ENCODE peak calls at places on chromosome 21, in seven cellular contexts. L is aorta, K is choroid plexus epithelial cell, T is BE2C, Y is astrocyte of the cerebellum, Q is tibial artery, R is AG09309. S is an unnamed sample.
A peak's percentile ranks its signal among the peaks of the same experiment; 100 is the strongest.

GRCh38 chr21:37511848-37512247 is 145.3 kb downstream of the DYRK1A start:
- DNase-seq in L (no peak), K (no peak), T (no peak), Y (no peak), Q (no peak), R (no peak), S (no peak)

GRCh38 chr21:38950388-38951094 is 144.8 kb downstream of the ETS2 start:
- DNase-seq in L (no peak), K (peak; percentile 40), T (no peak), Y (no peak), Q (peak; percentile 30), R (peak; percentile 53), S (peak; percentile 47)

GRCh38 chr21:29033871-29034270 is 9.4 kb downstream of the USP16 start:
- DNase-seq in L (no peak), K (no peak), T (no peak), Y (no peak), Q (no peak), R (no peak), S (no peak)

GRCh38 chr21:30257773-30258172 is 25.0 kb downstream of the KRTAP24-1 start:
- DNase-seq in L (no peak), K (peak; percentile 81), T (no peak), Y (peak; percentile 9), Q (no peak), R (no peak), S (peak; percentile 12)

GRCh38 chr21:15850645-15851044 is 120.9 kb downstream of the USP25 start:
- DNase-seq in L (no peak), K (peak; percentile 63), T (no peak), Y (no peak), Q (no peak), R (no peak), S (no peak)

GRCh38 chr21:27424601-27425000 is 457.7 kb upstream of the ADAMTS5 start:
- DNase-seq in L (no peak), K (peak; percentile 54), T (no peak), Y (no peak), Q (no peak), R (no peak), S (no peak)

GRCh38 chr21:42089665-42090310 is 18.7 kb downstream of the UMODL1 start:
- DNase-seq in L (no peak), K (no peak), T (no peak), Y (no peak), Q (no peak), R (no peak), S (no peak)

GRCh38 chr21:17391811-17392340 is 121.0 kb upstream of the CXADR start:
- DNase-seq in L (no peak), K (no peak), T (no peak), Y (no peak), Q (no peak), R (no peak), S (no peak)

GRCh38 chr21:29114765-29115164 is 15.7 kb upstream of the MAP3K7CL start:
- DNase-seq in L (no peak), K (peak; percentile 100), T (no peak), Y (peak; percentile 86), Q (no peak), R (no peak), S (peak; percentile 75)

GRCh38 chr21:28856588-28857250 is 136.0 kb downstream of the LTN1 start:
- DNase-seq in L (no peak), K (peak; percentile 6), T (no peak), Y (no peak), Q (no peak), R (no peak), S (no peak)

GRCh38 chr21:29299906-29300546 is 1.3 kb downstream of the BACH1 start:
- DNase-seq in L (peak; percentile 73), K (peak; percentile 95), T (peak; percentile 9), Y (peak; percentile 94), Q (peak; percentile 70), R (peak; percentile 94), S (peak; percentile 89)

GRCh38 chr21:38979271-38980196 is 173.8 kb downstream of the ETS2 start:
- DNase-seq in L (no peak), K (peak; percentile 47), T (no peak), Y (no peak), Q (no peak), R (peak; percentile 62), S (no peak)

GRCh38 chr21:14572206-14572780 is 26.2 kb upstream of the SAMSN1 start:
- DNase-seq in L (no peak), K (no peak), T (no peak), Y (no peak), Q (no peak), R (no peak), S (no peak)

GRCh38 chr21:18772404-18772803 is 368.8 kb upstream of the TMPRSS15 start:
- DNase-seq in L (no peak), K (peak; percentile 1), T (no peak), Y (peak; percentile 67), Q (no peak), R (no peak), S (peak; percentile 6)

GRCh38 chr21:21101911-21102310 is 103.7 kb downstream of the NCAM2 start:
- DNase-seq in L (no peak), K (peak; percentile 91), T (peak; percentile 55), Y (peak; percentile 27), Q (no peak), R (no peak), S (peak; percentile 23)

GRCh38 chr21:41090981-41091380 is 77.0 kb upstream of the BACE2 start:
- DNase-seq in L (no peak), K (no peak), T (no peak), Y (no peak), Q (no peak), R (no peak), S (no peak)

GRCh38 chr21:34219334-34220020 is 144.3 kb upstream of the KCNE2 start:
- DNase-seq in L (no peak), K (no peak), T (no peak), Y (peak; percentile 20), Q (no peak), R (no peak), S (no peak)

GRCh38 chr21:14617836-14618235 is 71.7 kb upstream of the SAMSN1 start:
- DNase-seq in L (no peak), K (no peak), T (no peak), Y (no peak), Q (no peak), R (no peak), S (no peak)

GRCh38 chr21:45407629-45408247 is 2.8 kb downstream of the COL18A1 start:
- DNase-seq in L (peak; percentile 29), K (no peak), T (no peak), Y (no peak), Q (no peak), R (no peak), S (no peak)
- H3K4me3 ChIP-seq in L (no peak overlapping the region), K (no peak overlapping the region), T (no peak overlapping the region), Y (no peak overlapping the region), Q (peak overlapping the region; percentile 74), R (no peak overlapping the region), S (no peak overlapping the region)

GRCh38 chr21:45019887-45020537 is 54.4 kb upstream of the ADARB1 start:
- DNase-seq in L (peak; percentile 45), K (no peak), T (peak; percentile 4), Y (no peak), Q (peak; percentile 25), R (no peak), S (no peak)

GRCh38 chr21:45016491-45017375 is 57.6 kb upstream of the ADARB1 start:
- DNase-seq in L (peak; percentile 41), K (no peak), T (no peak), Y (no peak), Q (peak; percentile 19), R (no peak), S (no peak)

GRCh38 chr21:45017376-45017960 is 56.9 kb upstream of the ADARB1 start:
- DNase-seq in L (peak; percentile 29), K (no peak), T (no peak), Y (no peak), Q (peak; percentile 19), R (no peak), S (no peak)

GRCh38 chr21:45019076-45019886 is 55.1 kb upstream of the ADARB1 start:
- DNase-seq in L (peak; percentile 77), K (no peak), T (peak; percentile 9), Y (no peak), Q (peak; percentile 72), R (no peak), S (no peak)

GRCh38 chr21:45018131-45019075 is 56.0 kb upstream of the ADARB1 start:
- DNase-seq in L (peak; percentile 60), K (no peak), T (peak; percentile 15), Y (no peak), Q (peak; percentile 33), R (no peak), S (no peak)
- H3K4me3 ChIP-seq in L (peak overlapping the region; percentile 14), K (peak overlapping the region; percentile 46), T (no peak overlapping the region), Y (peak overlapping the region; percentile 22), Q (peak overlapping the region; percentile 61), R (peak overlapping the region; percentile 25), S (peak overlapping the region; percentile 42)

DNA sequence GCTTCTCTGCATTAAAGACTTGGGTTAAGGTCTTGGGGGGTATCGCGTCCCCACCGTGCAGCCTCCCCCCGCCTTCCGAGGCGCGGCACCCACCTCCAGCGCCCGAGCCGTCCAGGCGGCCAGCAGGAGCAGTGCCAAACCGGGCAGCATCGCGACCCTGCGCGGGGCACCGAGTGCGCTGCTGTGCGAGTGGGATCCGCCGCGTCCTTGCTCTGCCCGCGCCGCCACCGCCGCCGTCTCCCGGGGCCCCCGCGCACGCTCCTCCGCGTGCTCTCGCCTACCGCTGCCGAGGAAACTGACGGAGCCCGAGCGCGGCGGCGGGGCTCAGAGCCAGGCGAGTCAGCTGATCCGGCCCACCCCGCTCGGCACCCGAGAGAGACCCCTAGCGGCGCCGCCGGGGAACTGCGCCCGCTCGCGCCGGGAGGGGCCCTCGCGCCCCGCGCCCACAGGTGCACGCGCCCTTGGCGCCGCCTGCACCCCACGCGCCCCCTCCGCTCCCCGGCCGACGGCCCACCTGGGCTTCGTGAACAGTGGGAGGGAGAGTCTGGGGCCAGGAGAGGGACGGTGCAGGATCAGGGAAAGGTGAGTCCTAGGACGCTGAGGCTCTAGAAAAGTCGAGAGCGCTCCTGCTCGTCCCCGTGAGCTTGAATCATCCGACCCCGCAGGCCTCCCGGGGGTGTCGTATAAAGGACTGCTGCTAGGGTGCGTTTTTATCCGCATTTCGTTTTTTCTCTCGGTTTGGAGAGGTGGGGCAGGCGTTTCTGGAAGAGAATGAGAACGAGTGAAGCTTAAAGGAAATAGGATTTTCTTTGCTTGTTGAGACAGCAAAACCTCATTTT is at the start of gene APP:
- DNase-seq in L (peak; percentile 91), K (peak; percentile 81), T (peak; percentile 88), Y (peak; percentile 37), Q (peak; percentile 78), R (no peak), S (no peak)
- H3K4me3 ChIP-seq in L (peak within 1 kb of the TSS; percentile 95), K (peak within 1 kb of the TSS; percentile 90), T (peak within 1 kb of the TSS; percentile 94), Y (peak within 1 kb of the TSS; percentile 92), Q (peak within 1 kb of the TSS; percentile 81), R (peak within 1 kb of the TSS; percentile 66), S (peak within 1 kb of the TSS; percentile 91)

GRCh38 chr21:35646606-35647005 is 413.7 kb downstream of the SETD4 start:
- DNase-seq in L (no peak), K (no peak), T (no peak), Y (no peak), Q (no peak), R (no peak), S (peak; percentile 47)

GRCh38 chr21:35643176-35643575 is 417.1 kb downstream of the SETD4 start:
- DNase-seq in L (no peak), K (peak; percentile 28), T (no peak), Y (no peak), Q (no peak), R (no peak), S (no peak)

GRCh38 chr21:35637431-35637830 is 422.9 kb downstream of the SETD4 start:
- DNase-seq in L (no peak), K (peak; percentile 21), T (no peak), Y (no peak), Q (peak; percentile 52), R (no peak), S (peak; percentile 65)

GRCh38 chr21:35644523-35644922 is 415.8 kb downstream of the SETD4 start:
- DNase-seq in L (no peak), K (no peak), T (no peak), Y (no peak), Q (no peak), R (no peak), S (no peak)

GRCh38 chr21:35641271-35642016 is 418.9 kb downstream of the SETD4 start:
- DNase-seq in L (no peak), K (peak; percentile 24), T (no peak), Y (peak; percentile 40), Q (no peak), R (peak; percentile 77), S (no peak)
- H3K4me3 ChIP-seq in L (no peak overlapping the region), K (no peak overlapping the region), T (no peak overlapping the region), Y (no peak overlapping the region), Q (no peak overlapping the region), R (no peak overlapping the region), S (no peak overlapping the region)

S was measured in skeletal muscle cell.